ENCODE peak calls at places on chromosomes 16 and 17, in six cellular contexts. O is tibial artery; G is CD4-positive, alpha-beta T cell; R is BJ; K is prostate gland; I is body of pancreas. V is an unnamed sample.

GRCh38 chr16:86258713-86259112 is 251.6 kb upstream of the FOXF1 start:
- DNase-seq in O (no peak), G (no peak), R (no peak), K (no peak), I (no peak), V (no peak)

GRCh38 chr16:2284001-2284770 is 16.3 kb upstream of the RNPS1 start:
- DNase-seq in O (no peak), G (no peak), R (no peak), K (no peak), I (no peak), V (no peak)

GRCh38 chr17:72590382-72590781 is 469.6 kb downstream of the SOX9 start:
- DNase-seq in O (no peak), G (no peak), R (no peak), K (no peak), I (no peak), V (no peak)

GRCh38 chr17:5816491-5816890 is 232.2 kb upstream of the NLRP1 start:
- DNase-seq in O (no peak), G (no peak), R (no peak), K (no peak), I (no peak), V (no peak)

GRCh38 chr16:53768593-53768992 is 64.6 kb downstream of the FTO start:
- DNase-seq in O (no peak), G (no peak), R (peak; percentile 88), K (peak; percentile 11), I (no peak), V (no peak)

GRCh38 chr16:46712911-46713310 is 23.5 kb downstream of the ORC6 start:
- DNase-seq in O (no peak), G (no peak), R (no peak), K (no peak), I (no peak), V (no peak)

GRCh38 chr17:57600092-57600491 is 145.0 kb downstream of the CCDC182 start:
- DNase-seq in O (no peak), G (no peak), R (no peak), K (no peak), I (no peak), V (no peak)

GRCh38 chr16:17068524-17068923 is 402.2 kb downstream of the XYLT1 start:
- DNase-seq in O (no peak), G (no peak), R (no peak), K (no peak), I (no peak), V (no peak)

GRCh38 chr17:79843917-79844815 is 4.9 kb upstream of the CBX4 start:
- DNase-seq in O (peak; percentile 80), G (no peak), R (no peak), K (no peak), I (peak; percentile 70), V (peak; percentile 82)

GRCh38 chr17:78019367-78019975 is 61.0 kb downstream of the TNRC6C start:
- DNase-seq in O (no peak), G (no peak), R (no peak), K (no peak), I (no peak), V (no peak)

GRCh38 chr17:2852729-2853110 is 56.5 kb downstream of the RAP1GAP2 start:
- DNase-seq in O (no peak), G (no peak), R (no peak), K (no peak), I (peak; percentile 31), V (no peak)

GRCh38 chr17:80025140-80025539 is 10.5 kb downstream of the TBC1D16 start:
- DNase-seq in O (no peak), G (no peak), R (no peak), K (peak; percentile 62), I (no peak), V (no peak)

GRCh38 chr16:29697391-29697790 is 18.4 kb downstream of the QPRT start:
- DNase-seq in O (no peak), G (no peak), R (no peak), K (no peak), I (no peak), V (no peak)

GRCh38 chr16:53099318-53100130 is 44.7 kb downstream of the CHD9 start:
- DNase-seq in O (peak; percentile 97), G (peak; percentile 18), R (peak; percentile 49), K (peak; percentile 96), I (peak; percentile 95), V (peak; percentile 98)

GRCh38 chr17:51029568-51030463 is 90.9 kb downstream of the SPAG9 start:
- DNase-seq in O (no peak), G (no peak), R (no peak), K (no peak), I (no peak), V (no peak)

DNA sequence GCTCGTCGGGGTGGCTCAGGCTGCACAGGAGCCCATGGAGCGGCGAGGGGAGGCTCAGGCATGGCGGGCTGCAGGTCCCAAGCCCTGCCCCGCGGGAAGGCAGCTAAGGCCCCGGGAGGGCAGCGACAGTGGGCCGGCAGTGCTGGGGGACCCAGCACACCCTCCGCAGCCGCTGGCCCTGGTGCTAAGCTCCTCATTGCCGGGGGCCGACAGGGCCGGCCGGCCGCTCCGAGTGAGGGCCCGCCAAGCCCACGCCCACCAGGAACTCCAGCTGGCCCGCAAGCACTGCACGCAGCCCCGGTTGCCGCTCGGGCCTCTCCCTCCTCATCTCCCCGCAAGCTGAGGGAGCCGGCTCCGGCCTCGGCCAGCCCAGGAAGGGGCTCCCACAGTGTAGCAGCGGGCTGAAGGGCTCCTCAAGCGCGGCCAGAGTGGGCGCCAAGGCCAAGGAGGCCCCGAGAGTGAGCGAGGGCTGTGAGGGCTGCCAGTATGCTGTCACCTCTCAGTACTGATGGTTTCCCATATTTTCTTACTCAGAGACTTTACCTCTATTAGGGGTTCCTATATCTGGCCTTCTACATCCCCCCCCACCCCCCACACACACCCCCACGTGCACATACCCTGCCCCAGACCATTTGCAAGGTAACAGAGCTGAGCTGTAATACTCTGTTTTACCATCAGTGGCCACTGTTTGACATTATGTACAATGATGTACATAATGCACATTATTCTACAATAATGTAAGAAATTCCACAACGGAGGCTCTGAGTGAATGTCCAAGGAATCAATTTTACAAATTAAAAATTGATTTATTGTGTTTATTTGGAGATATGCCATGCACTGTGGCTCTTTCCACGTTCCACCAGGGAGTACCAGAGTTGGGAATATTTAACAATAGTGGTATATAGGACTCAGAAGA is 3.7 kb upstream of the VAT1L start:
- DNase-seq in O (no peak), G (no peak), R (no peak), K (no peak), I (no peak), V (no peak)
- TF ChIP-seq CTCF in O (no peak), G (no peak), R (peak; percentile 14), K (no peak), I (no peak), V (peak; percentile 21)

DNA sequence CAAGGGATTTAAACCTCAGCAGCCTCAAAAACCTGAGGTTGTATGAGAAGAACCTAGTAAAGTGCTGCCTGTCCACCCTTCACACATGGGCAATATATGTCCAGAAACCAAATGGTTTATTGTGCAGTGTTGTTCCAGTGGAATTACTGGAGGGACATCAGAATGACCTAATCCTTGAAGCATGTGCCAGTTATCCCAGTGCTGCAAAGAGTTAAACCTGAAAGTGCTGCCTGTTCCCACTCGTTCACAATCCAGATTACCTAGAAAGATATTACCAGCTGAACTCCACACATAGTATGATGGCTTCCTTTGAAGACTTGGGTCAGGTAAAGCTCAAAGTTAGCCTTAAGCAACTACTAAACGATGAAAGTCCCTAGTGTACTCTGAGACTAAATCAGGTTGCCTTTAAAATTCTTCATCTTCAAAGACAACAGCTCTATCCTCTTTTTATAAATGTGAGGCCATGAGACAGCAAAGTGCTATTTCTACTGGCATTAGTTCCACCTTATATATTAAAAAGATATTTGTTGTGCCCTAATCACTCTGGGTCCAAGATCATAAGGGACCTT is 133.1 kb downstream of the SNX11 start:
- DNase-seq in O (no peak), G (no peak), R (no peak), K (no peak), I (no peak), V (no peak)
- H3K27me3 ChIP-seq in O (no peaks in the 10 kb centered on the region), G (no peaks in the 10 kb centered on the region), R (no peaks in the 10 kb centered on the region), K (no peaks in the 10 kb centered on the region), I (no peaks in the 10 kb centered on the region), V (peaks cover 5% of the 10 kb centered on the region)

GRCh38 chr17:33647976-33648375 is 354.9 kb upstream of the ASIC2 start:
- DNase-seq in O (no peak), G (no peak), R (no peak), K (no peak), I (no peak), V (no peak)
- TF ChIP-seq CTCF in O (peak; percentile 64), G (no peak), R (peak; percentile 42), K (no peak), I (no peak), V (peak; percentile 41)

GRCh38 chr17:48326311-48326710 is 103.7 kb downstream of the SKAP1 start:
- DNase-seq in O (no peak), G (no peak), R (no peak), K (no peak), I (no peak), V (no peak)
- H3K27me3 ChIP-seq in O (no peaks in the 10 kb centered on the region), G (no peaks in the 10 kb centered on the region), R (peaks cover 14% of the 10 kb centered on the region), K (peaks cover 3% of the 10 kb centered on the region), I (no peaks in the 10 kb centered on the region), V (peaks cover 19% of the 10 kb centered on the region)

GRCh38 chr16:57377080-57377841 is 5.0 kb downstream of the CX3CL1 start:
- DNase-seq in O (no peak), G (no peak), R (no peak), K (no peak), I (no peak), V (no peak)
- TF ChIP-seq CTCF in O (no peak), G (no peak), R (no peak), K (no peak), I (no peak), V (no peak)

GRCh38 chr17:4529533-4530152 is 25.5 kb downstream of the MYBBP1A start:
- DNase-seq in O (no peak), G (no peak), R (no peak), K (no peak), I (no peak), V (no peak)

GRCh38 chr17:4523946-4524345 is 25.3 kb downstream of the SPNS2 start:
- DNase-seq in O (no peak), G (no peak), R (no peak), K (no peak), I (no peak), V (no peak)

GRCh38 chr17:4525691-4526397 is 27.2 kb downstream of the SPNS2 start:
- DNase-seq in O (no peak), G (no peak), R (no peak), K (no peak), I (no peak), V (no peak)

GRCh38 chr17:4530799-4531730 is 24.1 kb downstream of the MYBBP1A start:
- DNase-seq in O (no peak), G (no peak), R (no peak), K (no peak), I (no peak), V (no peak)

DNA sequence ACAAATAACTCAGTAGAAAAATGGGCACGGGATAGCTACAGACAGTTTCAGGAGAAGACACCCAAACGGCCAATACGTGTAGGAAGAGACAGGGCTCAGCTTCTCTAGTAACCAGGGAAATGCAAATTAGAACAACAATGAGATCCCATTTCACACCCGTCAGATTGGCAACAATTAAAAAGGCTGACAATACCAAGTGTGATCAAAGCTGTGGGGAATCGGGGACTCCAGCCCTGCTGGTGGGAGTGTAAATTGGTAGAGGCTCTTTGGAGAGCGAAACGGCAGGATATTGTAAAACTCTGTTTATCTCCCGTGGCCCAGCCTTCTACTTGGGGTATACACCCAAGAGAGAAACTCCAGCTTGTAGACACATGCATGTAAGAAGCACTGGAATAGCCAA is 27.6 kb downstream of the MYBBP1A start:
- DNase-seq in O (no peak), G (no peak), R (no peak), K (no peak), I (no peak), V (no peak)
- H3K27me3 ChIP-seq in O (no peaks in the 10 kb centered on the region), G (no peaks in the 10 kb centered on the region), R (peaks cover 11% of the 10 kb centered on the region), K (no peaks in the 10 kb centered on the region), I (no peaks in the 10 kb centered on the region), V (no peaks in the 10 kb centered on the region)